ENCODE peak calls at places on chromosomes 3 and 15, in five cellular contexts. One of them, this sample, is unnamed.

GRCh38 chr3:9955067-9955502 is 2.9 kb upstream of the PRRT3 start:
- DNase-seq in RWPE1: peak
- DNase-seq in fibroblast of the conjunctiva: no peak
- DNase-seq in NAMALWA: no peak
- DNase-seq in cardiac muscle cell: peak
- DNase-seq in this sample: no peak

GRCh38 chr15:43483306-43484128 is 9.4 kb downstream of the TP53BP1 start:
- DNase-seq in RWPE1: no peak
- DNase-seq in fibroblast of the conjunctiva: no peak
- DNase-seq in NAMALWA: peak
- DNase-seq in cardiac muscle cell: no peak
- DNase-seq in this sample: no peak

GRCh38 chr15:71790081-71790480 is 20.3 kb upstream of the NR2E3 start:
- DNase-seq in RWPE1: peak
- DNase-seq in fibroblast of the conjunctiva: no peak
- DNase-seq in NAMALWA: no peak
- DNase-seq in cardiac muscle cell: no peak
- DNase-seq in this sample: no peak

GRCh38 chr3:45978348-45978747 is 17.3 kb downstream of the FYCO1 start:
- DNase-seq in RWPE1: no peak
- DNase-seq in fibroblast of the conjunctiva: no peak
- DNase-seq in NAMALWA: no peak
- DNase-seq in cardiac muscle cell: no peak
- DNase-seq in this sample: no peak

GRCh38 chr3:36496734-36497133 is 116.4 kb downstream of the STAC start:
- DNase-seq in RWPE1: peak
- DNase-seq in fibroblast of the conjunctiva: peak
- DNase-seq in NAMALWA: no peak
- DNase-seq in cardiac muscle cell: no peak
- DNase-seq in this sample: no peak

GRCh38 chr3:13700362-13700761 is 151.4 kb downstream of the FBLN2 start:
- DNase-seq in RWPE1: no peak
- DNase-seq in fibroblast of the conjunctiva: no peak
- DNase-seq in NAMALWA: no peak
- DNase-seq in cardiac muscle cell: no peak
- DNase-seq in this sample: no peak

GRCh38 chr3:179450901-179451334 is 352 bp downstream of the GNB4 start:
- DNase-seq in RWPE1: peak
- DNase-seq in fibroblast of the conjunctiva: no peak
- DNase-seq in NAMALWA: peak
- DNase-seq in cardiac muscle cell: peak
- DNase-seq in this sample: no peak

GRCh38 chr15:88658972-88659931 is 20.4 kb downstream of the ISG20 start:
- DNase-seq in RWPE1: peak
- DNase-seq in fibroblast of the conjunctiva: no peak
- DNase-seq in NAMALWA: no peak
- DNase-seq in cardiac muscle cell: no peak
- DNase-seq in this sample: no peak

GRCh38 chr3:100776736-100777135 is 67.4 kb downstream of the TFG start:
- DNase-seq in RWPE1: no peak
- DNase-seq in fibroblast of the conjunctiva: no peak
- DNase-seq in NAMALWA: peak
- DNase-seq in cardiac muscle cell: no peak
- DNase-seq in this sample: no peak

GRCh38 chr3:73766599-73767378 is 142.0 kb upstream of the PDZRN3 start:
- DNase-seq in RWPE1: no peak
- DNase-seq in fibroblast of the conjunctiva: peak
- DNase-seq in NAMALWA: no peak
- DNase-seq in cardiac muscle cell: no peak
- DNase-seq in this sample: peak